ENCODE peak calls at places on chromosomes 13 and 19, in four cellular contexts. B is HCT116, K is HepG2, J is K562. H is an unnamed sample.

GRCh38 chr19:5046339-5047039 is 77.6 kb downstream of the KDM4B start:
- DNase-seq in B (no peak), K (peak; percentile 87), J (no peak), H (no peak)

GRCh38 chr13:80871481-80871880 is 530.6 kb upstream of the SPRY2 start:
- DNase-seq in B (no peak), K (no peak), J (no peak), H (no peak)

GRCh38 chr19:55113570-55114039 is 3.8 kb downstream of the PPP1R12C start:
- DNase-seq in B (no peak), K (peak; percentile 38), J (peak; percentile 52), H (no peak)

GRCh38 chr13:44045179-44045562 is 165.5 kb downstream of the LACC1 start:
- DNase-seq in B (no peak), K (no peak), J (no peak), H (no peak)

GRCh38 chr13:46492946-46493345 is 60.0 kb upstream of the LRCH1 start:
- DNase-seq in B (peak; percentile 32), K (peak; percentile 22), J (peak; percentile 17), H (no peak)

GRCh38 chr13:109667754-109668360 is 118.5 kb downstream of the IRS2 start:
- DNase-seq in B (no peak), K (no peak), J (no peak), H (no peak)

GRCh38 chr19:43534811-43535761 is 2.1 kb downstream of the ZNF575 start:
- DNase-seq in B (no peak), K (peak; percentile 35), J (no peak), H (no peak)

GRCh38 chr13:94947965-94948371 is 235.6 kb upstream of the SOX21 start:
- DNase-seq in B (no peak), K (no peak), J (no peak), H (no peak)

GRCh38 chr19:48858984-48859710 is 9.3 kb downstream of the PLEKHA4 start:
- DNase-seq in B (no peak), K (no peak), J (peak; percentile 89), H (no peak)

GRCh38 chr19:34269968-34270621 is 15.7 kb downstream of the GARRE1 start:
- DNase-seq in B (no peak), K (peak; percentile 46), J (no peak), H (no peak)

GRCh38 chr13:105442941-105443340 is 1092.5 kb downstream of the EFNB2 start:
- DNase-seq in B (peak; percentile 87), K (no peak), J (no peak), H (peak; percentile 0)

GRCh38 chr19:49639401-49640112 is 386 bp downstream of the RRAS start:
- DNase-seq in B (no peak), K (no peak), J (no peak), H (no peak)

GRCh38 chr19:5204212-5204611 is 136.4 kb downstream of the PTPRS start:
- DNase-seq in B (no peak), K (no peak), J (no peak), H (no peak)

GRCh38 chr19:10838377-10838776 is 2.4 kb upstream of the TMED1 start:
- DNase-seq in B (no peak), K (no peak), J (no peak), H (no peak)

GRCh38 chr19:50721441-50722137 is 1.6 kb upstream of the CLEC11A start:
- DNase-seq in B (no peak), K (no peak), J (no peak), H (no peak)

GRCh38 chr13:67023088-67023893 is 206.8 kb downstream of the PCDH9 start:
- DNase-seq in B (no peak), K (no peak), J (no peak), H (no peak)

GRCh38 chr13:95605426-95606125 is 38.9 kb downstream of the DZIP1 start:
- DNase-seq in B (no peak), K (no peak), J (no peak), H (no peak)

GRCh38 chr19:35352448-35353304 is 5.0 kb downstream of the FFAR1 start:
- DNase-seq in B (peak; percentile 59), K (peak; percentile 72), J (peak; percentile 77), H (peak; percentile 73)

GRCh38 chr19:38430931-38431330 is 2.6 kb upstream of the RYR1 start:
- DNase-seq in B (no peak), K (no peak), J (no peak), H (no peak)

GRCh38 chr13:35485451-35485850 is 9.0 kb upstream of the MAB21L1 start:
- DNase-seq in B (no peak), K (no peak), J (no peak), H (no peak)

GRCh38 chr13:40445557-40445990 is 220.9 kb downstream of the FOXO1 start:
- DNase-seq in B (no peak), K (no peak), J (no peak), H (no peak)

GRCh38 chr19:18156841-18157464 is 4.0 kb downstream of the PIK3R2 start:
- DNase-seq in B (peak; percentile 48), K (peak; percentile 63), J (peak; percentile 89), H (no peak)

GRCh38 chr13:102911336-102911735 is 65.5 kb downstream of the ERCC5 start:
- DNase-seq in B (no peak), K (no peak), J (no peak), H (no peak)

GRCh38 chr13:109917422-109917821 is 131.0 kb upstream of the IRS2 start:
- DNase-seq in B (no peak), K (no peak), J (no peak), H (no peak)

GRCh38 chr13:43307921-43308433 is 284.6 kb downstream of the DNAJC15 start:
- DNase-seq in B (no peak), K (peak; percentile 86), J (no peak), H (no peak)

GRCh38 chr19:18414504-18415176 is 4.6 kb upstream of the SSBP4 start:
- DNase-seq in B (no peak), K (no peak), J (peak; percentile 51), H (no peak)

GRCh38 chr13:23531446-23531845 is 38.8 kb upstream of the TNFRSF19 start:
- DNase-seq in B (no peak), K (no peak), J (no peak), H (no peak)

GRCh38 chr19:51799998-51800848 is 5.3 kb downstream of the FPR3 start:
- DNase-seq in B (no peak), K (peak; percentile 12), J (peak; percentile 74), H (no peak)

GRCh38 chr13:30752201-30752797 is 17.0 kb downstream of the ALOX5AP start:
- DNase-seq in B (no peak), K (no peak), J (no peak), H (no peak)

GRCh38 chr13:23739597-23739996 is 149.6 kb downstream of the MIPEP start:
- DNase-seq in B (no peak), K (no peak), J (no peak), H (no peak)

GRCh38 chr13:94073006-94073744 is 406.3 kb downstream of the DCT start:
- DNase-seq in B (no peak), K (no peak), J (no peak), H (no peak)

GRCh38 chr19:42985588-42985987 is 40.7 kb downstream of the PSG11 start:
- DNase-seq in B (no peak), K (no peak), J (no peak), H (no peak)

GRCh38 chr13:98242403-98242802 is 65.3 kb upstream of the RNF113B start:
- DNase-seq in B (no peak), K (no peak), J (no peak), H (no peak)

GRCh38 chr13:77800219-77800618 is 102.7 kb downstream of the SLAIN1 start:
- DNase-seq in B (no peak), K (no peak), J (no peak), H (no peak)
- TF ChIP-seq TCF7L2 in B (no peak), K (no peak), J (no peak), H (no peak)

GRCh38 chr19:3027981-3028304 is 1.1 kb downstream of the TLE2 start:
- DNase-seq in B (no peak), K (no peak), J (no peak), H (no peak)
- TF ChIP-seq TCF7L2 in B (no peak), K (no peak), J (no peak), H (no peak)

DNA sequence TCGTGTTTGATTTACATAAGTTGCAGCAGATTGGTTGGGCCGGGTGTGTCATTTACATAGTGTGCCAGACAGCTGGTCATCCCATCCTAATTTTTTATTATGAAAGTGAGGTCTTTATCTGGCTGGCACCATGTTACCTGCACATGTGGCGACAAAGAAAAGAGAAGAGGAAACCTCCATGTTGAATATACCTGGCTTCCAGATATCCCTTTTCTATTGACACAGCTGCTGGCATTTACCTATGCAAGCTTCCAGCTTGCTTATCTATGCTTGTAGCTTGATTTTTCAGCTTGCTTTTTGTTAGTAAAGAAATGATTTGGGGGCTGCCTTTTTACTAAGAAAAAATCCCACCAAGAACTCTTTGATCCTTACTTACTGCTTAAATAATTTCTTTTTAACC is 681.3 kb upstream of the SLITRK1 start:
- DNase-seq in B (no peak), K (no peak), J (no peak), H (no peak)
- TF ChIP-seq TCF7L2 in B (no peak), K (no peak), J (no peak), H (no peak)

GRCh38 chr13:71242191-71242590 is 624.8 kb downstream of the DACH1 start:
- DNase-seq in B (no peak), K (no peak), J (no peak), H (no peak)

GRCh38 chr13:71237332-71237731 is 629.7 kb downstream of the DACH1 start:
- DNase-seq in B (no peak), K (no peak), J (no peak), H (no peak)

GRCh38 chr13:71244181-71244580 is 622.8 kb downstream of the DACH1 start:
- DNase-seq in B (no peak), K (no peak), J (no peak), H (no peak)

GRCh38 chr13:71240906-71241305 is 626.1 kb downstream of the DACH1 start:
- DNase-seq in B (no peak), K (no peak), J (no peak), H (no peak)
- TF ChIP-seq TCF7L2 in B (no peak), K (no peak), J (no peak), H (no peak)

GRCh38 chr19:13043285-13043684 is 48.0 kb downstream of the NFIX start:
- DNase-seq in B (no peak), K (no peak), J (no peak), H (no peak)

GRCh38 chr19:13042443-13043130 is 47.3 kb downstream of the NFIX start:
- DNase-seq in B (no peak), K (no peak), J (no peak), H (no peak)

GRCh38 chr19:13045812-13046211 is 50.5 kb downstream of the NFIX start:
- DNase-seq in B (no peak), K (no peak), J (no peak), H (no peak)

GRCh38 chr19:13047374-13047773 is 52.1 kb downstream of the NFIX start:
- DNase-seq in B (no peak), K (no peak), J (no peak), H (no peak)

DNA sequence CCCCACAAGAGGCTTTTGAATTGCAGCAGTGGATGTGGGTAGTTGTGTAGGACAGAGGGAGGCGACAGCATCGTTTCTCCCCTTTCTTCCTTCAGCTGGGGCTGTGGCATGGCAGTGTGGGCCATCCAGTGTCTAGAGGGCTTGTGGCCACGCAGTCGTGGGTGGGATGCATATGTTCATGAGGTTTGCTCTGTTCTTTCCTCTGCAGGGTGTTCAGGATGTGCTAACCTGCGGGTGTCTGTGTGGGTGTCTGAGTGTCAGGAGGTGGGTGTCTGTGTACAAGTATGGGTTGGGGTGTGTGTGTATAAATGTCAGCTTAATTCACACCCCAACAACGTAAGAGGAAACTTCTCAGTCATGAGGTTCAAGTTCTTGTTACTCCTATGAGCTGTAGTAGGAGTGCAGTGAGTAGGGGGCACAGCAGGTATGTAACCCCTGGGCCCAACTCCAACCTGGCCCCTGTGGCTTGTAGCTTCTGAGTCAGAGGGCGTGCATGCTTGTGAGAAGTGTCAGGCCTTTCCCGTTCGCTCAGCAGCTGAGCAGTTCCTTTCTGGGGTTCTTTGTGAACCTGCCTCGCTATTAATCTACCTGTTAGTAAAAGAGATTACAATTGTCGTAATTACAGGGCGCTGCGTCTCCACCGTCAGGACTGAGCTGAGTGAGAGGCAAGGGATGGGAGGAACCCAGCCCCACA is 49.0 kb downstream of the NFIX start:
- DNase-seq in B (no peak), K (no peak), J (no peak), H (no peak)
- TF ChIP-seq TCF7L2 in B (no peak), K (no peak), J (no peak), H (no peak)

H was measured in Panc1.